ENCODE peak calls at places on chromosomes 5 and 9, in seven cellular contexts. One of them, this sample, is unnamed.

GRCh38 chr5:154446183-154447073 is 631 bp downstream of the SAP30L start:
- DNase-seq in cardiac fibroblast: peak; percentile 58
- DNase-seq in lung: peak; percentile 52
- DNase-seq in GM10248: peak; percentile 59
- DNase-seq in astrocyte of the spinal cord: peak; percentile 71
- DNase-seq in tibial nerve: peak; percentile 47
- DNase-seq in GM12865: peak; percentile 50
- DNase-seq in this sample: peak; percentile 80

GRCh38 chr5:58542709-58543108 is 40.2 kb upstream of the RAB3C start:
- DNase-seq in cardiac fibroblast: no peak
- DNase-seq in lung: no peak
- DNase-seq in GM10248: no peak
- DNase-seq in astrocyte of the spinal cord: no peak
- DNase-seq in tibial nerve: no peak
- DNase-seq in GM12865: no peak
- DNase-seq in this sample: no peak

GRCh38 chr9:135887021-135887507 is 20.3 kb downstream of the CAMSAP1 start:
- DNase-seq in cardiac fibroblast: peak; percentile 32
- DNase-seq in lung: no peak
- DNase-seq in GM10248: no peak
- DNase-seq in astrocyte of the spinal cord: peak; percentile 40
- DNase-seq in tibial nerve: no peak
- DNase-seq in GM12865: no peak
- DNase-seq in this sample: no peak

GRCh38 chr5:6576861-6577501 is 55.9 kb downstream of the NSUN2 start:
- DNase-seq in cardiac fibroblast: peak; percentile 74
- DNase-seq in lung: peak; percentile 28
- DNase-seq in GM10248: peak; percentile 62
- DNase-seq in astrocyte of the spinal cord: peak; percentile 58
- DNase-seq in tibial nerve: peak; percentile 27
- DNase-seq in GM12865: peak; percentile 54
- DNase-seq in this sample: peak; percentile 51

GRCh38 chr5:149256451-149256850 is 15.2 kb upstream of the AFAP1L1 start:
- DNase-seq in cardiac fibroblast: peak; percentile 69
- DNase-seq in lung: no peak
- DNase-seq in GM10248: no peak
- DNase-seq in astrocyte of the spinal cord: no peak
- DNase-seq in tibial nerve: no peak
- DNase-seq in GM12865: no peak
- DNase-seq in this sample: peak; percentile 21

GRCh38 chr5:138706655-138707480 is 46.4 kb upstream of the CTNNA1 start:
- DNase-seq in cardiac fibroblast: peak; percentile 94
- DNase-seq in lung: no peak
- DNase-seq in GM10248: no peak
- DNase-seq in astrocyte of the spinal cord: peak; percentile 78
- DNase-seq in tibial nerve: peak; percentile 24
- DNase-seq in GM12865: no peak
- DNase-seq in this sample: peak; percentile 69

GRCh38 chr9:92706218-92706940 is 36.4 kb upstream of the IPPK start:
- DNase-seq in cardiac fibroblast: peak; percentile 43
- DNase-seq in lung: no peak
- DNase-seq in GM10248: peak; percentile 50
- DNase-seq in astrocyte of the spinal cord: no peak
- DNase-seq in tibial nerve: no peak
- DNase-seq in GM12865: peak; percentile 62
- DNase-seq in this sample: peak; percentile 17

GRCh38 chr5:160726721-160727120 is 125.3 kb downstream of the ATP10B start:
- DNase-seq in cardiac fibroblast: no peak
- DNase-seq in lung: no peak
- DNase-seq in GM10248: no peak
- DNase-seq in astrocyte of the spinal cord: no peak
- DNase-seq in tibial nerve: no peak
- DNase-seq in GM12865: no peak
- DNase-seq in this sample: no peak

GRCh38 chr9:34451135-34451534 is 7.2 kb downstream of the FAM219A start:
- DNase-seq in cardiac fibroblast: no peak
- DNase-seq in lung: no peak
- DNase-seq in GM10248: no peak
- DNase-seq in astrocyte of the spinal cord: no peak
- DNase-seq in tibial nerve: no peak
- DNase-seq in GM12865: no peak
- DNase-seq in this sample: no peak

GRCh38 chr9:69584746-69585145 is 87.4 kb downstream of the APBA1 start:
- DNase-seq in cardiac fibroblast: peak; percentile 17
- DNase-seq in lung: no peak
- DNase-seq in GM10248: no peak
- DNase-seq in astrocyte of the spinal cord: no peak
- DNase-seq in tibial nerve: no peak
- DNase-seq in GM12865: no peak
- DNase-seq in this sample: no peak

GRCh38 chr9:134283111-134283515 is 43.1 kb upstream of the RXRA start:
- DNase-seq in cardiac fibroblast: peak; percentile 46
- DNase-seq in lung: peak; percentile 51
- DNase-seq in GM10248: no peak
- DNase-seq in astrocyte of the spinal cord: peak; percentile 56
- DNase-seq in tibial nerve: peak; percentile 49
- DNase-seq in GM12865: no peak
- DNase-seq in this sample: peak; percentile 12

GRCh38 chr5:133607451-133607850 is 4.9 kb downstream of the FSTL4 start:
- DNase-seq in cardiac fibroblast: no peak
- DNase-seq in lung: no peak
- DNase-seq in GM10248: no peak
- DNase-seq in astrocyte of the spinal cord: no peak
- DNase-seq in tibial nerve: no peak
- DNase-seq in GM12865: no peak
- DNase-seq in this sample: no peak

GRCh38 chr5:98470747-98471146 is 302.7 kb upstream of the RGMB start:
- DNase-seq in cardiac fibroblast: no peak
- DNase-seq in lung: no peak
- DNase-seq in GM10248: no peak
- DNase-seq in astrocyte of the spinal cord: no peak
- DNase-seq in tibial nerve: no peak
- DNase-seq in GM12865: no peak
- DNase-seq in this sample: no peak

GRCh38 chr5:43852276-43852675 is 249.3 kb downstream of the NNT start:
- DNase-seq in cardiac fibroblast: no peak
- DNase-seq in lung: no peak
- DNase-seq in GM10248: no peak
- DNase-seq in astrocyte of the spinal cord: no peak
- DNase-seq in tibial nerve: no peak
- DNase-seq in GM12865: no peak
- DNase-seq in this sample: no peak

GRCh38 chr9:19181002-19181401 is 49.5 kb upstream of the DENND4C start:
- DNase-seq in cardiac fibroblast: no peak
- DNase-seq in lung: no peak
- DNase-seq in GM10248: no peak
- DNase-seq in astrocyte of the spinal cord: no peak
- DNase-seq in tibial nerve: no peak
- DNase-seq in GM12865: no peak
- DNase-seq in this sample: peak; percentile 18

GRCh38 chr5:115098041-115098702 is 71.5 kb downstream of the TRIM36 start:
- DNase-seq in cardiac fibroblast: peak; percentile 70
- DNase-seq in lung: peak; percentile 43
- DNase-seq in GM10248: peak; percentile 57
- DNase-seq in astrocyte of the spinal cord: peak; percentile 50
- DNase-seq in tibial nerve: peak; percentile 16
- DNase-seq in GM12865: peak; percentile 65
- DNase-seq in this sample: peak; percentile 63

GRCh38 chr5:176427971-176428370 is 11.6 kb upstream of the CLTB start:
- DNase-seq in cardiac fibroblast: peak; percentile 46
- DNase-seq in lung: no peak
- DNase-seq in GM10248: no peak
- DNase-seq in astrocyte of the spinal cord: no peak
- DNase-seq in tibial nerve: no peak
- DNase-seq in GM12865: no peak
- DNase-seq in this sample: no peak

GRCh38 chr9:128091144-128091543 is 23.1 kb downstream of the SLC25A25 start:
- DNase-seq in cardiac fibroblast: peak; percentile 79
- DNase-seq in lung: no peak
- DNase-seq in GM10248: no peak
- DNase-seq in astrocyte of the spinal cord: peak; percentile 94
- DNase-seq in tibial nerve: peak; percentile 76
- DNase-seq in GM12865: no peak
- DNase-seq in this sample: peak; percentile 91

GRCh38 chr5:176692835-176693476 is 45.7 kb downstream of the TSPAN17 start:
- DNase-seq in cardiac fibroblast: no peak
- DNase-seq in lung: peak; percentile 36
- DNase-seq in GM10248: no peak
- DNase-seq in astrocyte of the spinal cord: no peak
- DNase-seq in tibial nerve: no peak
- DNase-seq in GM12865: no peak
- DNase-seq in this sample: no peak

GRCh38 chr5:6713274-6714181 is at the start of gene TENT4A:
- DNase-seq in cardiac fibroblast: no peak
- DNase-seq in lung: peak; percentile 44
- DNase-seq in GM10248: peak; percentile 98
- DNase-seq in astrocyte of the spinal cord: no peak
- DNase-seq in tibial nerve: no peak
- DNase-seq in GM12865: no peak
- DNase-seq in this sample: no peak

GRCh38 chr9:72856985-72857631 is 95.7 kb downstream of the ALDH1A1 start:
- DNase-seq in cardiac fibroblast: peak; percentile 86
- DNase-seq in lung: no peak
- DNase-seq in GM10248: peak; percentile 31
- DNase-seq in astrocyte of the spinal cord: peak; percentile 65
- DNase-seq in tibial nerve: peak; percentile 64
- DNase-seq in GM12865: peak; percentile 64
- DNase-seq in this sample: peak; percentile 75
- TF ChIP-seq CTCF in cardiac fibroblast: peak; percentile 68
- TF ChIP-seq CTCF in lung: peak; percentile 46
- TF ChIP-seq CTCF in GM10248: peak; percentile 52
- TF ChIP-seq CTCF in astrocyte of the spinal cord: peak; percentile 69
- TF ChIP-seq CTCF in tibial nerve: peak; percentile 73
- TF ChIP-seq CTCF in GM12865: peak; percentile 49
- TF ChIP-seq CTCF in this sample: peak; percentile 69

GRCh38 chr5:109594217-109594616 is 95.5 kb upstream of the MAN2A1 start:
- DNase-seq in cardiac fibroblast: no peak
- DNase-seq in lung: no peak
- DNase-seq in GM10248: no peak
- DNase-seq in astrocyte of the spinal cord: no peak
- DNase-seq in tibial nerve: no peak
- DNase-seq in GM12865: no peak
- DNase-seq in this sample: no peak

GRCh38 chr5:109589239-109589638 is 100.5 kb upstream of the MAN2A1 start:
- DNase-seq in cardiac fibroblast: no peak
- DNase-seq in lung: no peak
- DNase-seq in GM10248: no peak
- DNase-seq in astrocyte of the spinal cord: no peak
- DNase-seq in tibial nerve: no peak
- DNase-seq in GM12865: no peak
- DNase-seq in this sample: no peak

GRCh38 chr5:109588281-109589035 is 101.3 kb upstream of the MAN2A1 start:
- DNase-seq in cardiac fibroblast: no peak
- DNase-seq in lung: no peak
- DNase-seq in GM10248: no peak
- DNase-seq in astrocyte of the spinal cord: no peak
- DNase-seq in tibial nerve: no peak
- DNase-seq in GM12865: no peak
- DNase-seq in this sample: no peak

GRCh38 chr5:109590799-109591198 is 98.9 kb upstream of the MAN2A1 start:
- DNase-seq in cardiac fibroblast: no peak
- DNase-seq in lung: no peak
- DNase-seq in GM10248: no peak
- DNase-seq in astrocyte of the spinal cord: no peak
- DNase-seq in tibial nerve: no peak
- DNase-seq in GM12865: no peak
- DNase-seq in this sample: no peak

DNA sequence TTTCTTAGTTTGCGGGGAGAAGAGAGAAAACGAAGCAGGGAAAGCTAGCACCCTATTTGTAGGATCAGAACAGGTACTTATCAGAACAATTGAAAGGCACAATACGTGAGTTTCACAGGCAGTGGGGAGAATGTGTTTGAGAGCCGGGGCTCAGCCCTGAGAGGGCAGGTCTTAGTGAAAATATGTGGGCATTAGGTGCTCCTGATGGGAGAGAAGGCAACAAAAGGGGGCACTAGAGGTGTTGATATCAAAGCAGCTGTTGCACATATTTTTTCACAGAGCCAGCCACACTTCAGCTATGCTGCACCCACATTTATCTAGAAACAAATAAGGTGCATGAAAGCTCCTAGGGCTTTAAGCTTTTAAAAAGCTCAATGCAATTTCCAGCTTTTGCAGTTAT is 99.7 kb upstream of the MAN2A1 start:
- DNase-seq in cardiac fibroblast: no peak
- DNase-seq in lung: no peak
- DNase-seq in GM10248: no peak
- DNase-seq in astrocyte of the spinal cord: no peak
- DNase-seq in tibial nerve: no peak
- DNase-seq in GM12865: peak; percentile 2
- DNase-seq in this sample: no peak
- TF ChIP-seq CTCF in cardiac fibroblast: no peak
- TF ChIP-seq CTCF in lung: no peak
- TF ChIP-seq CTCF in GM10248: no peak
- TF ChIP-seq CTCF in astrocyte of the spinal cord: no peak
- TF ChIP-seq CTCF in tibial nerve: no peak
- TF ChIP-seq CTCF in GM12865: no peak
- TF ChIP-seq CTCF in this sample: no peak

DNA sequence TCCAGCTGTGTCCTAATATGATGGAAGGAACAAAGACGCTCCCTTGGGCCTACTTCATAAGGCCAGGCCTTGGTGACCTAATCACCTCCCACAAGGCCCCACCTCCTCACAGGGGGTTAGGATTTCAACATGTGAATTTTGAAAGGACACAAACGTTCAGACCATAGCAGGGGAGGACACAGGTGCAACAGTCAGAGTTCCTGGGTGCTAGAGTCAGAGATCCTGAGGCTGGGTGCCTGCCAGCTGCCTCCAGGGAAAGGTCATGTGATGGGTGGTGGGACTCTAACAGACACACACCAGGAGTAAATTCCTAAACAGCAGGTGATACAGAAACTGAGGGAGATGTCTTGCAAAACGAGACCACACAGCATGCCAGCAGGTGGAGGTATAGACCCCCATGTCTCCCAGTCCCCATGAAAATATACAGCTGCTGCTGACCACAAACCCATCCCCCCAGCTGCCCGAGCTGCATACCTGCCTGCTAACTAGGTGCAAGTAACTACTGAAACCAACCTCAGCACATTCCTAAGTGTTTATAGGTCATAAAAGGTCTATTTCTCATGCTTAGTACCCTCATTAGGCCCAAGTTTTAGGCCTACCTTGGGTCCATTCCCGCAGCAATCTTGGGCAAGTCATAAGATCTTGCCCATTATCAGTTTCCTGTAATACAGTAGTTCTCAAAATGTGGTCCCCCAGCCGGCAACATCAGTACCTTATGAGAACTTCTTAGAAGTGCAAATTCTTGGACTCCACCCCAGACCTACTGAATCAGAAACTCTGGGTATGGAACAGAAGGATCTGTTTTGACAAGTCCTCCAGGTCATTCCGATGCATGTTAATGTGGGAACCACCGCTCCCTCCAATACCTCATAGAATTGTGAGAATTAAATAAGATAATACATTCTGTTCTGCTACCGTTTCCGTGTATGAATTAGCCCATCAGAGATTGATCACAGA is 245.3 kb downstream of the ENC1 start:
- DNase-seq in cardiac fibroblast: no peak
- DNase-seq in lung: no peak
- DNase-seq in GM10248: peak; percentile 20
- DNase-seq in astrocyte of the spinal cord: no peak
- DNase-seq in tibial nerve: no peak
- DNase-seq in GM12865: peak; percentile 44
- DNase-seq in this sample: no peak
- TF ChIP-seq CTCF in cardiac fibroblast: no peak
- TF ChIP-seq CTCF in lung: no peak
- TF ChIP-seq CTCF in GM10248: peak; percentile 9
- TF ChIP-seq CTCF in astrocyte of the spinal cord: no peak
- TF ChIP-seq CTCF in tibial nerve: no peak
- TF ChIP-seq CTCF in GM12865: no peak
- TF ChIP-seq CTCF in this sample: no peak

GRCh38 chr9:37309136-37309535 is 113.4 kb upstream of the GRHPR start:
- DNase-seq in cardiac fibroblast: peak; percentile 40
- DNase-seq in lung: no peak
- DNase-seq in GM10248: peak; percentile 26
- DNase-seq in astrocyte of the spinal cord: no peak
- DNase-seq in tibial nerve: no peak
- DNase-seq in GM12865: peak; percentile 82
- DNase-seq in this sample: peak; percentile 20
- TF ChIP-seq CTCF in cardiac fibroblast: peak; percentile 21
- TF ChIP-seq CTCF in lung: no peak
- TF ChIP-seq CTCF in GM10248: peak; percentile 41
- TF ChIP-seq CTCF in astrocyte of the spinal cord: peak; percentile 38
- TF ChIP-seq CTCF in tibial nerve: no peak
- TF ChIP-seq CTCF in GM12865: peak; percentile 51
- TF ChIP-seq CTCF in this sample: peak; percentile 45

This sample was measured in fibroblast of villous mesenchyme.